ENCODE peak calls at places on chromosomes 3 and 15, in five cellular contexts. K is HepG2, X is GM23338, B is GM12878, P is K562. V is an unnamed sample.

GRCh38 chr15:80689716-80690115 is 5.4 kb upstream of the ABHD17C start:
- DNase-seq in K (no peak), X (no peak), B (no peak), P (no peak), V (no peak)

GRCh38 chr3:193574488-193575072 is 18.4 kb upstream of the OPA1 start:
- DNase-seq in K (no peak), X (no peak), B (no peak), P (no peak), V (no peak)

GRCh38 chr3:98518816-98519215 is 3.9 kb downstream of the CLDND1 start:
- DNase-seq in K (no peak), X (no peak), B (no peak), P (no peak), V (no peak)

GRCh38 chr15:38438031-38438986 is 15.6 kb upstream of the FAM98B start:
- DNase-seq in K (no peak), X (no peak), B (no peak), P (no peak), V (no peak)

GRCh38 chr3:39064646-39065045 is 12.8 kb downstream of the WDR48 start:
- DNase-seq in K (no peak), X (no peak), B (no peak), P (no peak), V (no peak)

GRCh38 chr15:91264651-91265351 is 164.7 kb downstream of the SV2B start:
- DNase-seq in K (no peak), X (no peak), B (no peak), P (no peak), V (no peak)

GRCh38 chr15:97124790-97125189 is 794.3 kb downstream of the NR2F2 start:
- DNase-seq in K (no peak), X (no peak), B (no peak), P (no peak), V (no peak)

GRCh38 chr15:61227269-61228024 is 1.7 kb downstream of the RORA start:
- DNase-seq in K (no peak), X (peak), B (no peak), P (no peak), V (peak)

GRCh38 chr3:119529883-119530282 is 29.5 kb downstream of the CD80 start:
- DNase-seq in K (no peak), X (no peak), B (no peak), P (no peak), V (no peak)

GRCh38 chr3:179446501-179446900 is 4.8 kb downstream of the GNB4 start:
- DNase-seq in K (peak), X (peak), B (no peak), P (no peak), V (peak)

GRCh38 chr15:52068004-52068403 is 44.6 kb downstream of the BCL2L10 start:
- DNase-seq in K (no peak), X (no peak), B (no peak), P (no peak), V (no peak)

GRCh38 chr3:105793040-105793439 is 75.8 kb downstream of the CBLB start:
- DNase-seq in K (no peak), X (peak), B (no peak), P (no peak), V (no peak)

GRCh38 chr15:58987036-58987435 is 427 bp upstream of the RNF111 start:
- DNase-seq in K (peak), X (no peak), B (no peak), P (peak), V (no peak)

GRCh38 chr15:38888701-38889154 is 324.1 kb upstream of the RASGRP1 start:
- DNase-seq in K (no peak), X (no peak), B (no peak), P (no peak), V (no peak)

GRCh38 chr3:163936557-163936956 is 1141.7 kb downstream of the SI start:
- DNase-seq in K (no peak), X (no peak), B (no peak), P (no peak), V (no peak)

GRCh38 chr3:108067768-108068167 is 23.1 kb downstream of the CD47 start:
- DNase-seq in K (no peak), X (no peak), B (no peak), P (no peak), V (no peak)

GRCh38 chr15:96268421-96269204 is 61.9 kb upstream of the NR2F2 start:
- DNase-seq in K (no peak), X (peak), B (no peak), P (no peak), V (no peak)

GRCh38 chr3:155619118-155619915 is 125.6 kb downstream of the PLCH1 start:
- DNase-seq in K (no peak), X (peak), B (no peak), P (no peak), V (no peak)

GRCh38 chr3:129291487-129291886 is 12.8 kb downstream of the HMCES start:
- DNase-seq in K (no peak), X (no peak), B (no peak), P (no peak), V (no peak)

GRCh38 chr3:156668073-156668763 is 6.2 kb upstream of the TIPARP start:
- DNase-seq in K (no peak), X (peak), B (no peak), P (no peak), V (no peak)

GRCh38 chr3:188153498-188153948 is 434 bp upstream of the LPP start:
- DNase-seq in K (peak), X (peak), B (no peak), P (no peak), V (peak)

GRCh38 chr15:39300451-39301153 is 280.3 kb upstream of the THBS1 start:
- DNase-seq in K (no peak), X (no peak), B (no peak), P (no peak), V (peak)

GRCh38 chr15:38216763-38217162 is 35.9 kb upstream of the SPRED1 start:
- DNase-seq in K (peak), X (no peak), B (no peak), P (no peak), V (no peak)

GRCh38 chr3:133568294-133569014 is 5.0 kb upstream of the CDV3 start:
- DNase-seq in K (peak), X (no peak), B (no peak), P (no peak), V (peak)

GRCh38 chr3:69776289-69776688 is 37.0 kb downstream of the MITF start:
- DNase-seq in K (no peak), X (no peak), B (no peak), P (peak), V (no peak)

GRCh38 chr3:149653136-149653535 is 4.7 kb downstream of the WWTR1 start:
- DNase-seq in K (no peak), X (no peak), B (no peak), P (no peak), V (no peak)

GRCh38 chr3:50573566-50574279 is 4.4 kb downstream of the HEMK1 start:
- DNase-seq in K (no peak), X (no peak), B (no peak), P (peak), V (no peak)

GRCh38 chr3:32113566-32113965 is 7.1 kb downstream of the GPD1L start:
- DNase-seq in K (no peak), X (no peak), B (no peak), P (no peak), V (no peak)

GRCh38 chr3:138439646-138440045 is 5.2 kb downstream of the ESYT3 start:
- DNase-seq in K (no peak), X (no peak), B (no peak), P (no peak), V (no peak)

GRCh38 chr15:89408512-89409183 is 74.0 kb upstream of the POLG start:
- DNase-seq in K (no peak), X (no peak), B (no peak), P (no peak), V (no peak)

GRCh38 chr3:69384379-69384778 is 1.5 kb downstream of the FRMD4B start:
- DNase-seq in K (no peak), X (no peak), B (no peak), P (no peak), V (no peak)

GRCh38 chr3:176789281-176789705 is 408.0 kb downstream of the TBL1XR1 start:
- DNase-seq in K (no peak), X (no peak), B (no peak), P (no peak), V (no peak)

GRCh38 chr3:60444898-60445297 is 806.4 kb downstream of the FHIT start:
- DNase-seq in K (no peak), X (no peak), B (no peak), P (no peak), V (no peak)

GRCh38 chr3:10299679-10300078 is 6.9 kb upstream of the GHRL start:
- DNase-seq in K (no peak), X (no peak), B (no peak), P (no peak), V (no peak)
- TF ChIP-seq REST in K (no peak), X (no peak), B (no peak), P (no peak), V (no peak)

GRCh38 chr3:63295356-63295755 is 17.2 kb downstream of the SYNPR start:
- DNase-seq in K (no peak), X (no peak), B (no peak), P (no peak), V (no peak)
- TF ChIP-seq JUNB in K (no peak), X (no peak), B (no peak), P (no peak), V (no peak)

DNA sequence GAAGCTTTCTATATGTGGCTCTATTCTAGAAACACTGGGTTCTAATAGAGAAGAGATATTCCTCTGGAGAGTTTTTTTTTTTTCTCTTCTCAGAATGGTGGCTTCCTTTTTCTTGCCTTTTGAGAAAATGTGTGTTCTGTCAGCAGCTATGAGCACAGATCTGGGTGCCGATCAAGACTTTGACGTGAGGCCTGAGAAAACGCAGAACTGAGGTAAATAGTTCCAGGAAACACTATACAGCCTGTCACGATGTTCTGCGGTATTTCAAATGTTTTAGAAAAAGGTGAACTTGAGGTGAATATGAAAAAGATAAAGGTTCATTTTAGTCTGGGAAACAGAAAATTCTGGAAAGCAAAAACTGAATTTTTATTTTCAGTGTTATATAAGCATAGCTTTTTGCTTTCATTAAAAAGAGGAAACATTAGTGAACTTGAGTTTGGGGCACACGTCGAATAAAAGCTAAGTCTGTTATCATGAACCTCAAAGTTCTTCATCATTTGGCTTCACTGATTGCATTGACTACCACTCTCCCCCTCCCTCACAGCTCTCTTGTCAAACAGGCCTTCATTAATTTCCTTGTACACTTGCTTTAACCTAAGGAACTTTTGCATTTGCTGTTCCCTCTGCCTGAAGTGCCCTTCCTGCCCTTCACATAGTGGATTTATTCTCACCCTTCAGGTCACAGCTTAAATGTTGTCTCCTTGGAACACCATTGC is 265.1 kb downstream of the NFKBIZ start:
- DNase-seq in K (no peak), X (no peak), B (no peak), P (no peak), V (no peak)
- TF ChIP-seq REST in K (no peak), X (no peak), B (no peak), P (no peak), V (no peak)

GRCh38 chr15:25849431-25849921 is 13.7 kb downstream of the ATP10A start:
- DNase-seq in K (no peak), X (peak), B (no peak), P (no peak), V (no peak)
- TF ChIP-seq JUNB in K (no peak), X (no peak), B (no peak), P (no peak), V (no peak)

GRCh38 chr15:62503451-62503850 is 338.4 kb upstream of the C2CD4B start:
- DNase-seq in K (no peak), X (no peak), B (no peak), P (no peak), V (no peak)
- TF ChIP-seq REST in K (no peak), X (no peak), B (no peak), P (no peak), V (no peak)

DNA sequence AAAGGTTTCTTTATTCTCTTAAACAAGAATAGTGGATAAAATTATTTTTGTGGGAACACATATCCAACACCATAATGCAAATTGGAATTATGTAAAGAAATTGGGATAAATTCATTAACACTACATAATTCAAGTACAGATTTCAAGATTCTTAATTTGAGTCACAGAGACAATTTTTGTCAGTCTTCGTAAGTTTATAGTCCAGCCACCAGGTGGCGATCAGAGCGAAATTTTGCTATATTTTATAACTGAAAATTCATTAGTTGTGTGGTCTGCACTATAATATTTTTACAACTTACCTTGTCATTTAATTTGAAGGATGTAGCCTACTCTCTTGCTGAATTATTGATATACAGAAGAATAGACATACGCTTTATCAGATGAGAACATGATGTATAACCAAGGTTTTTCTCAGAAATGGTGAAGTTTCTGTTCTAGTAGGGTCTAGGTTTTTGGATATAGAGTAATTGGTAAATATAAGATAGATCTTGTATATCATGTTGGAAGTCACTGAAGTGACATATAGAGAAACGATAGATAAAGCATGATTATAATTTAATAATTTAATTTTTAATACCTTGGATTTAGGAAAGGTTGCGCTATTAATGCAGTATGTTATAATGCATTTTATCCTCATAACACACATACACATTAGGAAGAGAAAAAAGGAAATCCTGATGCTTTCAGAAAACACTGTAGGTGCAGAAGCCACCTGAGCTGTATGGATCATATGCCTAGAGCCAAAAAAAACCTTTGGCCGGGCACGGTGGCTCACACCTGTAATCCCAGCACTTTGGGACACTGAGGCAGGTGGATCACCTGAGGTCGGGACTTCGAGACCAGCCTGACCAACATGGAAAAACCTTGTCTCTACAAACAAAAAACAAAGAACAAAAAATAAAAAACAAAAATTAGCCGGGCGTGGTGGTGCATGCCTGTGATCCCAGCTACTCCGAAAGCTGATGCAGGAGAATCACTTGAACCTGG is 31.7 kb downstream of the PLSCR4 start:
- DNase-seq in K (peak), X (peak), B (no peak), P (peak), V (peak)
- TF ChIP-seq JUNB in K (no peak), X (no peak), B (peak), P (no peak), V (no peak)

DNA sequence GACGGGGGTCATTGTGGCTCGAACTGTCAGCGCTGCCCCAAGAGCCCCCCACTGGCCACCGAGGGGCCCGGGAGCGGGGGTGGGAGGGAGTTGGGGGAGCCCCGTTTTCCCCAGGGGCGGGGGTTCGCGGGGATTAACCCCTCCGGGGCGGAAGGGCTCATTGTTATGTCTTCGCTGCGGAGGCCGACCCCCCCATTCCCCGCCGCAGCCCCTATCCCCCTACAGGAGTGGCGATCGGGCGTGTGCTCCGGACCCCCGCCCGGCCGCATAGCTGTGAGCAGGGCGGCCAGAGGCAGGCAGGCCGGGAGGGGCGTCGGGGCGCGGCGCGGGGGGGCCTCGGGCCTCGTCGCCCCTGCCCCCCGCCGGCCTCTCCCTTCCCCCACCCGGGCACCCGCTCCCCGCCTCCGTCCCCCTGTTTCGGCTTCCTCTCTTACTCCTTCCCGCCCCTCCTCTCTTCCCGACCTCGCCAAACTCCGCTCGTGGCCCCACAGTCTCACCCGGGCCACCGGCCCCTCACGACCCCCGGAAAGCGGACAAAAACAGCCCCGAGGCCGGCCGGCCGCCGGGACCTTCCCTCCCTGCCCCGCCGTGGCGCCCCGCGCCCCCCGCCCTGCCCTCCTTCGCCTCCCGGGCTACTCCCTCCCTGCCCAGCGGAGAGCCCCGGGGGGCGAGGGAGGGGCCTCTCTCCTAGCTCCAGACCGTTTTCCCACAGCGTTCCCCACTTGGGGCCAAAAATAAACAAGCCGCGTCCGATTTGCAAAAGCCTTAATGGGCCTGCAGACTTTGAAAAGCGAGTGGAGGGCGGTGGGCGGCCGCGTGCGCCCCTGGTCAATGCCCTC is 786 bp downstream of the UBE2E1 start:
- DNase-seq in K (no peak), X (peak), B (no peak), P (peak), V (no peak)
- TF ChIP-seq REST in K (no peak), X (no peak), B (no peak), P (no peak), V (no peak)

GRCh38 chr3:48567500-48567899 is 3.9 kb upstream of the UCN2 start:
- DNase-seq in K (no peak), X (no peak), B (no peak), P (no peak), V (no peak)

GRCh38 chr3:48565591-48566400 is 2.2 kb upstream of the UCN2 start:
- DNase-seq in K (no peak), X (no peak), B (no peak), P (no peak), V (peak)

GRCh38 chr3:48566401-48566760 is 2.8 kb upstream of the UCN2 start:
- DNase-seq in K (no peak), X (no peak), B (no peak), P (no peak), V (no peak)

GRCh38 chr3:48568476-48568875 is 4.9 kb upstream of the UCN2 start:
- DNase-seq in K (no peak), X (no peak), B (no peak), P (no peak), V (no peak)

GRCh38 chr3:48567090-48567489 is 3.5 kb upstream of the UCN2 start:
- DNase-seq in K (no peak), X (no peak), B (no peak), P (no peak), V (no peak)
- TF ChIP-seq JUNB in K (no peak), X (no peak), B (no peak), P (no peak), V (no peak)

GRCh38 chr3:56125358-56126005 is 342.8 kb downstream of the ERC2 start:
- DNase-seq in K (no peak), X (peak), B (no peak), P (no peak), V (peak)
- TF ChIP-seq REST in K (no peak), X (no peak), B (no peak), P (no peak), V (no peak)

GRCh38 chr3:117059990-117060338 is 350.4 kb downstream of the TUSC7 start:
- DNase-seq in K (no peak), X (peak), B (no peak), P (no peak), V (no peak)

GRCh38 chr3:117063910-117064309 is 354.3 kb downstream of the TUSC7 start:
- DNase-seq in K (no peak), X (no peak), B (no peak), P (no peak), V (no peak)

GRCh38 chr3:117054551-117054950 is 345.0 kb downstream of the TUSC7 start:
- DNase-seq in K (no peak), X (peak), B (no peak), P (no peak), V (no peak)

GRCh38 chr3:117059054-117059989 is 349.7 kb downstream of the TUSC7 start:
- DNase-seq in K (peak), X (peak), B (no peak), P (peak), V (peak)
- TF ChIP-seq JUNB in K (no peak), X (no peak), B (no peak), P (no peak), V (no peak)

V was measured in A549.